ENCODE peak calls at places on chromosomes 3 and 15, in six cellular contexts. A, W, Y, M, J and Z are unnamed samples.

GRCh38 chr3:52068730-52069129 is 12.4 kb upstream of the DUSP7 start:
- DNase-seq in A (no peak), W (no peak), Y (no peak), M (no peak), J (no peak), Z (no peak)

GRCh38 chr3:137803215-137803614 is 39.1 kb downstream of the SOX14 start:
- DNase-seq in A (no peak), W (no peak), Y (no peak), M (no peak), J (no peak), Z (no peak)

GRCh38 chr3:85297291-85297690 is 338.5 kb downstream of the CADM2 start:
- DNase-seq in A (no peak), W (no peak), Y (no peak), M (no peak), J (no peak), Z (no peak)

GRCh38 chr3:133851266-133851906 is 44.3 kb downstream of the RAB6B start:
- DNase-seq in A (no peak), W (no peak), Y (no peak), M (no peak), J (no peak), Z (no peak)

GRCh38 chr15:74616020-74616939 is 644 bp downstream of the CLK3 start:
- DNase-seq in A (peak; percentile 56), W (no peak), Y (peak; percentile 25), M (peak; percentile 54), J (peak; percentile 94), Z (no peak)

GRCh38 chr3:16253601-16254000 is 11.1 kb downstream of the DPH3 start:
- DNase-seq in A (no peak), W (no peak), Y (no peak), M (no peak), J (no peak), Z (no peak)

GRCh38 chr3:69699183-69699582 is 40.1 kb upstream of the MITF start:
- DNase-seq in A (no peak), W (no peak), Y (no peak), M (no peak), J (no peak), Z (no peak)

GRCh38 chr3:66261318-66261717 is 40.5 kb downstream of the SLC25A26 start:
- DNase-seq in A (no peak), W (no peak), Y (no peak), M (no peak), J (no peak), Z (no peak)